ENCODE peak calls at places on chromosomes 4 and X, in five cellular contexts. Q is fibroblast of mammary gland, Z is MM.1S, U is mammary epithelial cell, O is AG09309. J is an unnamed sample.

GRCh38 chrX:41449615-41450014 is 2.5 kb downstream of the NYX start:
- DNase-seq in Q (peak), Z (peak), U (peak), O (no peak), J (no peak)

GRCh38 chrX:30141966-30142365 is 73.4 kb upstream of the MAGEB2 start:
- DNase-seq in Q (peak), Z (peak), U (peak), O (no peak), J (peak)

GRCh38 chr4:187940299-187940698 is 55.3 kb upstream of the ZFP42 start:
- DNase-seq in Q (peak), Z (no peak), U (no peak), O (no peak), J (no peak)

GRCh38 chr4:189367832-189368231 is 572.8 kb upstream of the FRG1 start:
- DNase-seq in Q (no peak), Z (no peak), U (no peak), O (no peak), J (no peak)

GRCh38 chr4:152430507-152430906 is 105.4 kb downstream of the FBXW7 start:
- DNase-seq in Q (no peak), Z (no peak), U (no peak), O (no peak), J (no peak)

GRCh38 chr4:41281038-41281634 is 24.4 kb downstream of the UCHL1 start:
- DNase-seq in Q (peak), Z (peak), U (peak), O (peak), J (peak)

GRCh38 chr4:16492872-16493271 is 266.6 kb upstream of the TAPT1 start:
- DNase-seq in Q (no peak), Z (no peak), U (no peak), O (no peak), J (no peak)

GRCh38 chr4:113540859-113541258 is 220.7 kb downstream of the CAMK2D start:
- DNase-seq in Q (peak), Z (no peak), U (peak), O (no peak), J (no peak)

GRCh38 chr4:24228692-24229091 is 338.8 kb upstream of the PPARGC1A start:
- DNase-seq in Q (no peak), Z (no peak), U (no peak), O (no peak), J (no peak)

GRCh38 chr4:5899396-5899795 is 6.5 kb upstream of the CRMP1 start:
- DNase-seq in Q (no peak), Z (no peak), U (no peak), O (no peak), J (no peak)

GRCh38 chr4:71614626-71615025 is 169.3 kb downstream of the GC start:
- DNase-seq in Q (no peak), Z (no peak), U (no peak), O (no peak), J (no peak)

GRCh38 chr4:74659576-74660411 is 134.5 kb downstream of the BTC start:
- DNase-seq in Q (peak), Z (no peak), U (peak), O (peak), J (peak)

GRCh38 chr4:134308910-134309309 is 107.3 kb upstream of the PABPC4L start:
- DNase-seq in Q (no peak), Z (no peak), U (no peak), O (no peak), J (no peak)

GRCh38 chrX:29858714-29859113 is 356.6 kb upstream of the MAGEB2 start:
- DNase-seq in Q (peak), Z (no peak), U (peak), O (no peak), J (no peak)

GRCh38 chr4:40238008-40238699 is 41.3 kb downstream of the RHOH start:
- DNase-seq in Q (no peak), Z (no peak), U (no peak), O (no peak), J (no peak)

GRCh38 chr4:22434895-22435294 is 81.0 kb downstream of the ADGRA3 start:
- DNase-seq in Q (peak), Z (peak), U (peak), O (peak), J (peak)

GRCh38 chr4:102174800-102175199 is 170.5 kb downstream of the SLC39A8 start:
- DNase-seq in Q (peak), Z (no peak), U (peak), O (peak), J (no peak)

DNA sequence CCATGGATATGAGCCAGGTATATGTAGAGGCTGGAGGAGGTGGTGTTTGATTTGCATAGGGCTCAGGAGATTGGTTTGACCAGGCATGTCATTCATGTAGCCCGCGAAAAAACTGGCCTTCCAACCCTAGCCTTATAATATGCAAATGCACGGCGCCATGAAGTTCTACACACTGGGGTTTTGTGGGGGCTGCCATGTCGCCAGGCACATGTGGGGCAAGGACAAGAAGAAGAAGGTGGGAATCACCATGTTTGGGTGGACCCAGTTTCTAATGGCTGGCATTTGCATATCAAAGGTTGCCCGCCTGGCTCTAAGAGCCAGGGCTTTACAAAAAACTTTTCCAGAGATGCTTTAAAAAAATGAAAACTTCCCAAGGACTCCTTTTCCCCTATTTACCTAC is 1251.0 kb downstream of the PCDH18 start:
- DNase-seq in Q (no peak), Z (no peak), U (no peak), O (no peak), J (no peak)
- H3K4me3 ChIP-seq in Q (no peak), Z (no peak), U (no peak), O (no peak), J (no peak)

GRCh38 chrX:141341341-141341740 is 99.0 kb upstream of the SPANXC start:
- DNase-seq in Q (peak), Z (no peak), U (peak), O (peak), J (peak)
- H3K4me3 ChIP-seq in Q (no peak), Z (no peak), U (no peak), O (no peak), J (no peak)

GRCh38 chr4:68373513-68373912 is 23.6 kb upstream of the YTHDC1 start:
- DNase-seq in Q (peak), Z (no peak), U (no peak), O (no peak), J (no peak)

GRCh38 chr4:68372588-68372987 is 22.7 kb upstream of the YTHDC1 start:
- DNase-seq in Q (peak), Z (no peak), U (peak), O (no peak), J (no peak)

GRCh38 chr4:68378226-68378625 is 28.3 kb upstream of the YTHDC1 start:
- DNase-seq in Q (no peak), Z (no peak), U (no peak), O (no peak), J (no peak)

DNA sequence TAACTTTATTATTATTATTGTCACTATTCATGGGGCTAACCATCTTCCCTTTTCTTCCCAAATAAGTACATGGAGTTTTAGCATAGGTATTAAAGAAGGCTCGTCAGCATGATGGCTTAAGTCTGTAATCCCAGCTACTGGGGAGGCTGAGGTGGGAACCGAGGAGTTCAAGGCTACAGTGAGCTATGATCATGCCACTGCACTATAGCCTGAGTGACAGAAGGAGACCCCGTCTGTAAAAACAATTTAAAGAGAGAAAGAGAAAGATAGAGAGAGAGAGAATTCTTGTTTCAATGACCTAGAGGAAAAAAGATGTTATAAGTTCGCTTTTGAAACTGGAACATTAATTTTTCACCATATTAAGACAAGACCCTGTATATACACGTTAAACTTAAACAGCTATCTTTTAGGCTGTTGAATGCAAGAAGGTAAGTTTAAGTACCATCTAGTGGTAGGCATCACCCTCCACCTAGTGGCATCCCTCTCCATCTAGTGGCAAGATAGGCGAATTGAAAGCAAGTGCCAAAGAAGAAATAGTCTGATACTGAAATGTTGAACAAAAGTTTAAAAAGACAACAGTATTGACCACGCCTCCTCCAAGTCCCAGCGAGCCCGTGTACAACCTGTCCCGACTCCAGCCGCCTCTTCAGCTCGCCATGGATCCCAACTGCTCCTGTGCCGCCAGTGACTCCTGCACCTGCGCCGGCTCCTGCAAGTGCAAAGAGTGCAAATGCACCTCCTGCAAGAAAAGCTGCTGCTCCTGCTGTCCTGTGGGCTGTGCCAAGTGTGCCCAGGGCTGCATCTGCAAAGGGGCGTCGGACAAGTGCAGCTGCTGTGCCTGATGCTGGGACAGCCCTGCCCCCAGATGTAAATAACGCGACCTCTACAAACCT is 26.0 kb upstream of the YTHDC1 start:
- DNase-seq in Q (peak), Z (peak), U (peak), O (peak), J (peak)
- H3K4me3 ChIP-seq in Q (no peak), Z (peak), U (peak), O (peak), J (peak)

DNA sequence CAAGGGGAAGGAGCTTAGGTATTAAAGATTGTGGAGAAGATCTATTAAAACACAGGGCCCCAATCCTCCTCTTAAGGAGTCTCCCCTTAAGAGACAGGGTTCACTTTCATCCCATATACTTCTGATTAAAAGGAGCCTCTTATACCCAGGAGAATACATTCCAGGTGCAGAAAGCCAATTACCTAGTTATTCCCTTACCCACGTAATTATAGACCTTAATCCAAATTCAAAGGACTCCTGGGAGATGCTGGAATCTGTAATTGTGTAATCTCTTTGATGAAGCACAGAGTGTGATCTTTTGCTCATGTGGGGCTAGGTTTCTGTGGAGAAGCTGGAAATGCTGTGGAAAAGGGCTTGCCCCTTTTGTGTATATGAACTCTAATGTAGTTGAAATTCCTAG is 1.4 kb upstream of the SEC24B start:
- DNase-seq in Q (no peak), Z (no peak), U (no peak), O (no peak), J (no peak)
- H3K4me3 ChIP-seq in Q (no peak), Z (no peak), U (peak), O (no peak), J (peak)

DNA sequence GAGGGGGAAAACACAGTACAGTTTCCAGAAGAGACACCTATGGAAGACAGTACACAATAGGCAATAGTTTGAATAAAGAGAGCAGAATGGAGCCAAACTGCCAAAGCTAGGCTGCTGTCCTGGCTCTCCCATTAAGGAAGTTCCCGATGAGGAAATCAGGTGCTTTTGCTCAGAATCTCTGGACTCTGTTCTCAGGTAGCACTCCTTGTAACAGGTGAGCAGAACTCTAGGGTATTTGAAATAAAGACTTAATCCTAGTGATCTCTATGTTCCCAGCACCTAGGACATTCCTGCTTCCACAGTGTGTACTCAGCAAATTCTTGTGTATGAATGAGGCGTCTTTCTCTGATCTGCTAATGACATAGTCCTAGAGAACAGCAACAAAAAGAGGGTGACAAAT is 1.7 kb downstream of the EGF start:
- DNase-seq in Q (no peak), Z (no peak), U (no peak), O (no peak), J (no peak)
- H3K4me3 ChIP-seq in Q (no peak), Z (no peak), U (no peak), O (no peak), J (no peak)

DNA sequence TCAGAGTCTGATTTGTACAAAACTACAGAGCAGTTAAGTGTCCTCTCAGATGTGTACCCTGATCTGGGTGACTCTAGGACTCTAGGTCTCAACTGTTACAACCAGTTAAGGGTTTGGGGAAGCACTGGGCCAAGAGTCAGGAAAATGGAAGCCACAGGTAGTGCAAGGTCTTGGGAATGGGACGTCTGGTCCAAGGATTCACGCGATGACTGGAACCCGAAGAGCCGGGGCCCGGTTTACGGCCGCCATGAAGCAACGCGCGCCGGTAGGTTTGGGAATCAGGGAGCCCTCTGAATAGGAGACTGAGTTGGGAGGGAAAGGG is 321 bp upstream of the HPRT1 start:
- DNase-seq in Q (peak), Z (no peak), U (no peak), O (no peak), J (no peak)
- H3K4me3 ChIP-seq in Q (peak), Z (peak), U (peak), O (peak), J (peak)

DNA sequence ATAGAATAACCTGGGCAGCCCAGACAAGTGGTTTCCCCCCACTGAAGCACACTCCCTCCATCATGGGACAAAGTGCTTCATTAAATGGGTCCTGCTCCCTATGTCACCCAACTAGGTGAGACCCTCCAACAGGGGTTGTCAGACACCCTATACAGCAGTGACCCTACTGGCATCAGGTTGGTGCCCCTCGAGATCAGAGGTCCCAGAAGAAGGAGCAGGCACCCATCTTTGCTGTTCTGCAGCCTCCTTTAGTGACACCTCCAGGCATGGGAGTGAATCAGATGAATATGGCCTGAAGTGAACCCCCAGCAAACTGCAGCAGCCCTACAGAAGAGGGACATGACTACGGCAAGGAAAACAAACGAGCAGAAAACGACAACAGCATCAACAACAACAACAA is 11.1 kb downstream of the NELFA start:
- DNase-seq in Q (no peak), Z (no peak), U (no peak), O (no peak), J (no peak)
- H3K4me3 ChIP-seq in Q (no peak), Z (no peak), U (no peak), O (no peak), J (no peak)

DNA sequence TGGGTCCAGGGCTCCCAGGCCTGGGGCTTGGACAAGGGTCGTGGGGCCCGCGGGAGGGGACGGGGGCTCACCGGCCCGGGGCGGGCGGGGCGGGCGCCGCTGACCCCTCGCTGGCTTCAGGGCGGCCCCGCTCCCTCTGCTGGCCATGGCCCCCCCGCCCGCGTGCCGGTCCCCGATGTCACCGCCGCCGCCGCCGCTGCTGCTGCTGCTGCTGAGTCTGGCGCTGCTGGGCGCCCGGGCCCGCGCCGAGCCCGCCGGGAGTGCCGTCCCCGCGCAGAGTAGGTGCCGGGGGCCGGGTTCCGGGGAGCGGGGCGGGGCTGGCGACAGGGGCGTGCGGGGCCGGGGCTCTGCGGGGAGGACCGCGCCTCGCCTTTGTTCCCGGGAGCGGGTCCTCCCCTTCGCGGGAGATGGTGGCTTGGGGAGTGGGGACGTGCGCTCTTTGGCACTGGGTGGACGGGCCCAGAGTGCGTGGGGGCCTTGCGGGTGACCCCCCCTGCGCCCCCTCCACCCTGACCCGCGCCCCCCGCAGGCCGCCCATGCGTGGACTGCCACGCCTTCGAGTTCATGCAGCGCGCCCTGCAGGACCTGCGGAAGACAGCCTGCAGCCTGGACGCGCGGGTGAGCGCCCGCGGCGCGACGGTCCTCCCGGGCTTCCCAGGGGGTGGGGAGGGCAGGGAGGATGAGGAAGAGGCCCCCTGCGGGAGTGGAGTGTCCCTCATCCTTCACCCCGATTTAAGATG is 16.8 kb upstream of the NAT8L start:
- DNase-seq in Q (no peak), Z (peak), U (no peak), O (no peak), J (no peak)
- H3K4me3 ChIP-seq in Q (peak), Z (peak), U (peak), O (peak), J (peak)

GRCh38 chrX:103626855-103627254 is 1.9 kb upstream of the TCEAL1 start:
- DNase-seq in Q (peak), Z (no peak), U (peak), O (no peak), J (no peak)

GRCh38 chrX:103628386-103629290 is at the start of gene TCEAL1:
- DNase-seq in Q (peak), Z (peak), U (peak), O (no peak), J (no peak)

GRCh38 chrX:103629295-103630170 is 758 bp downstream of the TCEAL1 start:
- DNase-seq in Q (peak), Z (no peak), U (peak), O (peak), J (no peak)

GRCh38 chrX:103630171-103630511 is 1.4 kb downstream of the TCEAL1 start:
- DNase-seq in Q (no peak), Z (no peak), U (no peak), O (no peak), J (no peak)

GRCh38 chrX:103631145-103631544 is 2.4 kb downstream of the TCEAL1 start:
- DNase-seq in Q (no peak), Z (no peak), U (no peak), O (no peak), J (no peak)
- H3K4me3 ChIP-seq in Q (no peak), Z (no peak), U (no peak), O (no peak), J (no peak)

J was measured in epithelial cell of proximal tubule.